ENCODE peak calls at places on chromosomes 5 and 9, in six cellular contexts. K is heart right ventricle, W is SJSA1, J is spleen, S is neural progenitor cell, E is neuronal stem cell. A is an unnamed sample. For H3K4me1, the result is how much of the 10 kb centered on the place peaks cover.

GRCh38 chr9:97548379-97548778 is 46.9 kb downstream of the TMOD1 start:
- DNase-seq in K (no peak), W (no peak), E (no peak), S (no peak), J (no peak), A (no peak)

GRCh38 chr9:22041792-22042191 is 32.7 kb upstream of the CDKN2B start:
- DNase-seq in K (no peak), E (no peak), W (no peak), S (no peak), J (no peak), A (no peak)

GRCh38 chr5:84437673-84438315 is 53.1 kb upstream of the EDIL3 start:
- DNase-seq in W (peak), E (no peak), S (no peak), K (no peak), J (no peak), A (no peak)

GRCh38 chr5:41797672-41798071 is 72.6 kb downstream of the OXCT1 start:
- DNase-seq in K (no peak), J (no peak), E (no peak), S (no peak), W (no peak), A (no peak)

GRCh38 chr9:16132513-16132912 is 579.7 kb downstream of the CCDC171 start:
- DNase-seq in E (no peak), K (no peak), W (no peak), S (no peak), J (no peak), A (no peak)

GRCh38 chr5:116574682-116575634 is at the start of gene SEMA6A:
- DNase-seq in K (peak), S (peak), E (peak), W (peak), J (peak), A (peak)

GRCh38 chr5:159582756-159583523 is 252.7 kb upstream of the IL12B start:
- DNase-seq in J (no peak), E (no peak), W (peak), S (no peak), K (no peak), A (no peak)

GRCh38 chr9:138077126-138077525 is 199.5 kb downstream of the CACNA1B start:
- DNase-seq in E (no peak), W (no peak), J (peak), K (no peak), S (no peak), A (no peak)

GRCh38 chr5:111461261-111461671 is 51.1 kb downstream of the STARD4 start:
- DNase-seq in S (peak), W (no peak), J (no peak), E (peak), K (no peak), A (no peak)

GRCh38 chr9:124042168-124042775 is 30.7 kb downstream of the LHX2 start:
- DNase-seq in E (no peak), K (no peak), S (no peak), W (no peak), J (peak), A (no peak)

GRCh38 chr9:126461029-126461428 is 134.4 kb downstream of the MVB12B start:
- DNase-seq in E (no peak), S (no peak), J (peak), K (no peak), W (no peak), A (no peak)

GRCh38 chr5:71903826-71904225 is 184.8 kb downstream of the CARTPT start:
- DNase-seq in W (no peak), J (no peak), S (no peak), K (no peak), E (no peak), A (no peak)

GRCh38 chr5:21810737-21811316 is 1042.3 kb downstream of the CDH12 start:
- DNase-seq in J (no peak), E (peak), W (peak), K (no peak), S (peak), A (no peak)

GRCh38 chr9:133712221-133713100 is 25.7 kb downstream of the SARDH start:
- DNase-seq in K (no peak), J (peak), W (no peak), E (no peak), S (no peak), A (no peak)

GRCh38 chr9:95107001-95107749 is 210.3 kb downstream of the FANCC start:
- DNase-seq in W (peak), E (no peak), J (no peak), S (no peak), K (peak), A (no peak)

GRCh38 chr5:31983851-31984250 is 190.3 kb downstream of the GOLPH3 start:
- DNase-seq in K (no peak), S (no peak), J (no peak), E (no peak), W (no peak), A (no peak)

GRCh38 chr9:114836769-114837168 is 30.9 kb upstream of the TNFSF15 start:
- DNase-seq in E (no peak), J (no peak), K (no peak), S (no peak), W (peak), A (no peak)

GRCh38 chr9:136994885-136995224 is 1.5 kb downstream of the CLIC3 start:
- DNase-seq in W (no peak), J (no peak), E (no peak), K (no peak), S (no peak), A (no peak)

GRCh38 chr5:135541969-135542502 is 6.3 kb upstream of the NEUROG1 start:
- DNase-seq in S (peak), K (no peak), J (no peak), W (no peak), E (no peak), A (peak)

GRCh38 chr5:148060881-148061280 is 2.9 kb upstream of the SPINK5 start:
- DNase-seq in S (no peak), J (no peak), W (no peak), E (no peak), K (no peak), A (no peak)

GRCh38 chr9:91025856-91026255 is 224.2 kb downstream of the SYK start:
- DNase-seq in K (no peak), E (no peak), W (no peak), S (no peak), J (no peak), A (no peak)

GRCh38 chr9:90870646-90871326 is 69.2 kb downstream of the SYK start:
- DNase-seq in K (no peak), E (peak), W (no peak), S (peak), J (no peak), A (no peak)

GRCh38 chr5:1733369-1733768 is 66.3 kb downstream of the MRPL36 start:
- DNase-seq in E (no peak), K (no peak), J (no peak), S (no peak), W (no peak), A (peak)

GRCh38 chr9:84953797-84954695 is 284.5 kb downstream of the NTRK2 start:
- DNase-seq in J (peak), W (peak), E (peak), S (peak), K (peak), A (no peak)

GRCh38 chr9:116697341-116697740 is 10.2 kb downstream of the TRIM32 start:
- DNase-seq in S (no peak), K (no peak), J (no peak), W (peak), E (no peak), A (no peak)

GRCh38 chr5:151684690-151685361 is 1.9 kb downstream of the SPARC start:
- DNase-seq in K (peak), E (peak), W (peak), J (no peak), S (peak), A (peak)

GRCh38 chr5:448061-448765 is 5.2 kb downstream of the EXOC3 start:
- DNase-seq in J (peak), W (no peak), S (no peak), K (no peak), E (no peak), A (peak)

GRCh38 chr5:98470747-98471146 is 302.7 kb upstream of the RGMB start:
- DNase-seq in E (no peak), S (no peak), K (no peak), J (no peak), W (no peak), A (no peak)

GRCh38 chr5:74903165-74903787 is 37.1 kb upstream of the FAM169A start:
- DNase-seq in W (no peak), S (peak), J (no peak), K (no peak), E (no peak), A (no peak)

GRCh38 chr5:56269216-56269927 is 36.2 kb upstream of the ANKRD55 start:
- DNase-seq in J (no peak), W (peak), S (peak), E (no peak), K (no peak), A (no peak)

GRCh38 chr5:56693220-56693579 is 122.1 kb upstream of the MAP3K1 start:
- DNase-seq in J (no peak), E (no peak), S (no peak), K (no peak), W (no peak), A (no peak)

GRCh38 chr5:158709279-158709678 is 390.4 kb downstream of the EBF1 start:
- DNase-seq in W (no peak), E (peak), J (no peak), K (no peak), S (peak), A (no peak)

GRCh38 chr5:58261605-58262004 is 198.3 kb downstream of the PLK2 start:
- DNase-seq in E (no peak), J (no peak), S (no peak), W (no peak), K (peak), A (no peak)

GRCh38 chr5:137486707-137487106 is 12.4 kb downstream of the SPOCK1 start:
- DNase-seq in W (no peak), J (no peak), K (no peak), S (no peak), E (no peak), A (no peak)

GRCh38 chr9:18333157-18333556 is 140.8 kb upstream of the ADAMTSL1 start:
- DNase-seq in J (no peak), W (no peak), S (no peak), K (no peak), E (no peak), A (no peak)

GRCh38 chr9:120965344-120966004 is 38.9 kb upstream of the TRAF1 start:
- DNase-seq in S (peak), W (no peak), K (peak), E (peak), J (no peak), A (no peak)
- H3K4me1 ChIP-seq in S (under half), W (under half), K (under half), E (under half), J (under half), A (under half)

GRCh38 chr5:139688712-139689413 is 40.7 kb downstream of the CXXC5 start:
- DNase-seq in J (no peak), S (no peak), W (no peak), E (no peak), K (no peak), A (no peak)
- H3K4me1 ChIP-seq in J (under half), S (half or more), W (under half), E (half or more), K (half or more), A (under half)

GRCh38 chr9:13430717-13431116 is 151.2 kb upstream of the MPDZ start:
- DNase-seq in E (no peak), K (no peak), S (no peak), W (no peak), J (no peak), A (no peak)

GRCh38 chr9:13432914-13433313 is 153.4 kb upstream of the MPDZ start:
- DNase-seq in E (no peak), K (no peak), J (no peak), S (no peak), W (no peak), A (no peak)

GRCh38 chr9:13429271-13429670 is 149.8 kb upstream of the MPDZ start:
- DNase-seq in W (no peak), K (no peak), E (no peak), J (no peak), S (no peak), A (no peak)

GRCh38 chr9:13427587-13427986 is 148.1 kb upstream of the MPDZ start:
- DNase-seq in K (peak), S (peak), J (no peak), E (peak), W (peak), A (no peak)

DNA sequence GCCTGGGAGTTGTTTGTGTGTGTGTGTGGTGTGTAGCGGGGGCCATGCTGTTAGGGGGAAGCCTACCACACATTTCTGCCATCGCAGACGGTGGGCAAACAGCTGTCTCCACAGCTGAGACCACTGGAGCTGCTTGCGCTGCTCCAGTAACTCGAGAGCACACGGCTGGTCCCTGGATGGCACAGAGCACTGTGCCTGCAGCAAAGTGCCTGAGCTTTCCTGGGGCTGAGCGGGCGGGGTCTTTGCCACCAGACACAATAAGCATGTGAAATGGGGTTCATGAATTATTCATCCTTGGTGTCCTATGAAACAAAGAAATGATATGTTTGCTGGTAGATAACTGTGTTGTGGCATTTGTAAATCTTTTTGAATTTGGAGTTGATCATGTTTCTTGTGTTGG is 151.6 kb upstream of the MPDZ start:
- DNase-seq in W (no peak), E (no peak), S (peak), J (no peak), K (no peak), A (no peak)
- H3K4me1 ChIP-seq in W (under half), E (under half), S (under half), J (under half), K (under half), A (under half)

DNA sequence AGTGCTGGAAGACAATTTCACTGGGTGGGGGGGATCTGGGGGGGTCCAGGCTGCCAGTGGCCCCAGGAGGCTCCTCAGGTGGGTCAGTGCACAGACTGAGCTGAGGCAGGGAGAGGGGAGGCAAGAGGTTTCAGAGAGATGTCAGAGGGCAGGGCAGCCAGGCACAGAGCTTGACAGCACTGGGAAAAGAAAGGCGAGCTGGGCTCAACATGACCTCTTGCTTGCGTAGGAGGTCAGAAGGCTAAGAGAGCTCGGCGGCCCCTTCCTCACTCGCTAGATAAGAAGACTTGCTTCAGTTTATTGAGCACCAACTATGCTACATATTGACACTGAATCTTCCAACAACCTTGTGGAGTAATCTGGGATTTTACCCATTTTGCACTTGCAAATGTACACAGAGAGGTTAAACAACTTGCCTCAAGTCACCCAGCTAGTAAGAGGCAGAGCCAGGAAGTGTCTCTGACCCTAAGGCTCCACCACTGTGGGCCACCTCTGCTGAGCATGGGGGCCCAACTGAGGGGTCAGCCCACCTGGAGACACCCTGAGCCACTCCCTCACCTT is 3.5 kb downstream of the PDLIM7 start:
- DNase-seq in W (no peak), E (no peak), J (no peak), K (no peak), S (no peak), A (no peak)
- H3K4me1 ChIP-seq in W (under half), E (under half), J (under half), K (half or more), S (under half), A (under half)

GRCh38 chr5:172114875-172115422 is 73.1 kb downstream of the STK10 start:
- DNase-seq in S (no peak), E (no peak), J (peak), W (no peak), K (peak), A (no peak)
- H3K4me1 ChIP-seq in S (under half), E (under half), J (under half), W (under half), K (half or more), A (under half)

GRCh38 chr5:93247126-93247525 is 333.9 kb downstream of the NR2F1-AS1 start:
- DNase-seq in S (no peak), J (no peak), K (no peak), W (no peak), E (no peak), A (no peak)

GRCh38 chr5:93251347-93251746 is 329.7 kb downstream of the NR2F1-AS1 start:
- DNase-seq in K (no peak), J (no peak), W (no peak), S (no peak), E (no peak), A (no peak)

GRCh38 chr5:93252165-93252564 is 328.9 kb downstream of the NR2F1-AS1 start:
- DNase-seq in K (no peak), S (peak), W (peak), E (no peak), J (no peak), A (no peak)

GRCh38 chr5:93249651-93250289 is 331.2 kb downstream of the NR2F1-AS1 start:
- DNase-seq in E (no peak), W (peak), S (no peak), J (no peak), K (no peak), A (no peak)

GRCh38 chr5:93250431-93250830 is 330.6 kb downstream of the NR2F1-AS1 start:
- DNase-seq in E (no peak), J (no peak), W (no peak), K (no peak), S (no peak), A (no peak)
- H3K4me1 ChIP-seq in E (under half), J (under half), W (under half), K (under half), S (under half), A (under half)

GRCh38 chr9:68851657-68852056 is 146.6 kb downstream of the PIP5K1B start:
- DNase-seq in J (no peak), S (no peak), K (no peak), E (no peak), W (no peak), A (no peak)
- H3K4me1 ChIP-seq in J (under half), S (under half), K (under half), E (under half), W (under half), A (under half)